ENCODE peak calls at places on chromosomes 13 and 19, in five cellular contexts. M, G, X, A and Y are unnamed samples.

GRCh38 chr19:44113784-44114390 is 688 bp downstream of the ZNF225 start:
- DNase-seq in M (peak), G (no peak), X (no peak), A (no peak), Y (no peak)

GRCh38 chr19:43078311-43078710 is 4.2 kb downstream of the PSG2 start:
- DNase-seq in M (no peak), G (no peak), X (no peak), A (no peak), Y (no peak)

GRCh38 chr19:10544753-10545251 is 1.1 kb downstream of the ATG4D start:
- DNase-seq in M (no peak), G (no peak), X (no peak), A (no peak), Y (no peak)

GRCh38 chr19:33697766-33698165 is 76.0 kb downstream of the CHST8 start:
- DNase-seq in M (no peak), G (peak), X (no peak), A (no peak), Y (no peak)

GRCh38 chr19:56116606-56117005 is 4.5 kb downstream of the ZNF787 start:
- DNase-seq in M (no peak), G (no peak), X (no peak), A (no peak), Y (no peak)

GRCh38 chr19:16433986-16434385 is 37.8 kb downstream of the EPS15L1 start:
- DNase-seq in M (no peak), G (no peak), X (no peak), A (no peak), Y (no peak)

GRCh38 chr13:36084131-36084530 is 47.1 kb downstream of the DCLK1 start:
- DNase-seq in M (no peak), G (no peak), X (no peak), A (no peak), Y (no peak)

GRCh38 chr13:76711515-76712182 is 174.6 kb downstream of the KCTD12 start:
- DNase-seq in M (no peak), G (no peak), X (no peak), A (no peak), Y (no peak)

GRCh38 chr13:36919833-36920611 is at the start of gene SMAD9:
- DNase-seq in M (no peak), G (no peak), X (no peak), A (no peak), Y (peak)

GRCh38 chr19:13441810-13442512 is 64.3 kb downstream of the CACNA1A start:
- DNase-seq in M (peak), G (peak), X (no peak), A (peak), Y (peak)

GRCh38 chr13:111847964-111848363 is 219.0 kb upstream of the SOX1 start:
- DNase-seq in M (no peak), G (no peak), X (no peak), A (no peak), Y (no peak)

GRCh38 chr13:113297370-113297871 is 382 bp downstream of the LAMP1 start:
- DNase-seq in M (no peak), G (peak), X (no peak), A (peak), Y (peak)

GRCh38 chr13:42284068-42284467 is 12.1 kb downstream of the AKAP11 start:
- DNase-seq in M (no peak), G (no peak), X (no peak), A (no peak), Y (no peak)

GRCh38 chr13:67146523-67147130 is 83.5 kb downstream of the PCDH9 start:
- DNase-seq in M (no peak), G (no peak), X (no peak), A (no peak), Y (no peak)

GRCh38 chr13:99859178-99860177 is 112.1 kb downstream of the ZIC5 start:
- DNase-seq in M (no peak), G (no peak), X (no peak), A (no peak), Y (no peak)